ENCODE peak calls at places on chromosomes 13 and 19, in eight cellular contexts. L is epithelial cell of esophagus, X is heart right ventricle, P is osteoblast, U is heart left ventricle, N is lower lobe of right lung, Y is IMR-90, Z is left ventricle myocardium inferior. D is an unnamed sample.

GRCh38 chr13:97432232-97432916 is 1.6 kb upstream of the RAP2A start:
- DNase-seq in L (no peak), N (no peak), U (no peak), Y (no peak), P (no peak), X (no peak), Z (no peak), D (no peak)

GRCh38 chr19:43586346-43586745 is 9.6 kb downstream of the IRGQ start:
- DNase-seq in L (no peak), U (no peak), P (peak), Y (no peak), N (no peak), X (no peak), Z (no peak), D (no peak)

GRCh38 chr13:64934569-64935362 is 2295.4 kb downstream of the PCDH9 start:
- DNase-seq in Y (no peak), L (no peak), Z (no peak), U (no peak), X (no peak), N (no peak), P (no peak), D (no peak)

GRCh38 chr19:22634450-22634827 is 315 bp downstream of the ZNF492 start:
- DNase-seq in L (no peak), Z (no peak), P (no peak), X (peak), U (no peak), N (no peak), Y (no peak), D (no peak)

GRCh38 chr19:34345934-34346333 is 19.1 kb upstream of the GPI start:
- DNase-seq in U (no peak), Z (peak), Y (peak), N (peak), X (peak), P (peak), L (peak), D (no peak)

GRCh38 chr13:40974460-40975407 is 44.4 kb downstream of the ELF1 start:
- DNase-seq in X (no peak), N (no peak), Z (no peak), L (peak), U (no peak), P (no peak), Y (peak), D (peak)

GRCh38 chr19:45863840-45864628 is at the start of gene FOXA3:
- DNase-seq in Z (no peak), N (no peak), L (peak), X (peak), U (peak), Y (peak), P (peak), D (no peak)

GRCh38 chr19:45667620-45668341 is at the start of gene GIPR:
- DNase-seq in X (peak), L (peak), N (peak), P (peak), Z (peak), Y (peak), U (peak), D (no peak)

GRCh38 chr13:48156466-48156865 is 61.6 kb upstream of the MED4 start:
- DNase-seq in L (peak), Y (no peak), X (no peak), P (peak), Z (no peak), U (peak), N (no peak), D (no peak)

GRCh38 chr13:98523455-98524102 is 53.3 kb downstream of the STK24 start:
- DNase-seq in Z (no peak), L (no peak), Y (no peak), N (no peak), X (no peak), U (no peak), P (no peak), D (no peak)

GRCh38 chr13:89930861-89931260 is 1416.6 kb upstream of the MIR17HG start:
- DNase-seq in P (peak), U (no peak), X (no peak), N (no peak), Y (no peak), Z (no peak), L (no peak), D (no peak)

GRCh38 chr13:83890358-83890757 is 8.1 kb upstream of the SLITRK1 start:
- DNase-seq in P (no peak), U (no peak), Y (no peak), L (no peak), X (no peak), N (no peak), Z (no peak), D (no peak)

GRCh38 chr19:54426291-54426918 is 11.1 kb downstream of the TTYH1 start:
- DNase-seq in Z (no peak), P (peak), X (no peak), U (no peak), L (no peak), N (no peak), Y (no peak), D (no peak)

GRCh38 chr19:42433503-42434260 is 6.5 kb upstream of the LIPE start:
- DNase-seq in L (peak), P (no peak), U (peak), Z (peak), N (peak), Y (peak), X (peak), D (peak)

GRCh38 chr13:43792456-43792855 is 5.7 kb upstream of the ENOX1 start:
- DNase-seq in N (no peak), P (peak), X (no peak), Y (no peak), L (no peak), U (no peak), Z (no peak), D (no peak)

GRCh38 chr19:29308977-29309520 is 96.1 kb upstream of the UQCRFS1 start:
- DNase-seq in X (no peak), N (no peak), Z (no peak), P (no peak), L (no peak), Y (no peak), U (no peak), D (no peak)

GRCh38 chr13:68234278-68234677 is 1004.1 kb upstream of the PCDH9 start:
- DNase-seq in X (no peak), P (no peak), Z (no peak), N (no peak), L (peak), Y (no peak), U (no peak), D (no peak)

GRCh38 chr13:23979361-23980159 is 82.3 kb upstream of the C1QTNF9B start:
- DNase-seq in P (peak), Z (peak), L (peak), Y (peak), N (peak), U (peak), X (peak), D (no peak)

GRCh38 chr13:43368003-43368402 is 344.6 kb downstream of the DNAJC15 start:
- DNase-seq in N (no peak), X (no peak), U (no peak), P (peak), Z (no peak), L (no peak), Y (peak), D (no peak)

GRCh38 chr13:33524086-33524485 is 238.5 kb upstream of the STARD13 start:
- DNase-seq in X (no peak), U (no peak), N (no peak), L (no peak), P (peak), Z (no peak), Y (peak), D (no peak)

GRCh38 chr13:109160887-109161669 is 531.7 kb downstream of the MYO16 start:
- DNase-seq in U (no peak), N (no peak), L (peak), Y (no peak), Z (no peak), X (no peak), P (no peak), D (no peak)

GRCh38 chr19:872266-872951 is 12.9 kb downstream of the CFD start:
- DNase-seq in Y (peak), U (peak), Z (peak), P (peak), N (peak), L (peak), X (no peak), D (no peak)

GRCh38 chr13:25978961-25979360 is 72.9 kb downstream of the SHISA2 start:
- DNase-seq in Y (no peak), Z (no peak), L (no peak), P (no peak), U (no peak), N (no peak), X (no peak), D (no peak)

DNA sequence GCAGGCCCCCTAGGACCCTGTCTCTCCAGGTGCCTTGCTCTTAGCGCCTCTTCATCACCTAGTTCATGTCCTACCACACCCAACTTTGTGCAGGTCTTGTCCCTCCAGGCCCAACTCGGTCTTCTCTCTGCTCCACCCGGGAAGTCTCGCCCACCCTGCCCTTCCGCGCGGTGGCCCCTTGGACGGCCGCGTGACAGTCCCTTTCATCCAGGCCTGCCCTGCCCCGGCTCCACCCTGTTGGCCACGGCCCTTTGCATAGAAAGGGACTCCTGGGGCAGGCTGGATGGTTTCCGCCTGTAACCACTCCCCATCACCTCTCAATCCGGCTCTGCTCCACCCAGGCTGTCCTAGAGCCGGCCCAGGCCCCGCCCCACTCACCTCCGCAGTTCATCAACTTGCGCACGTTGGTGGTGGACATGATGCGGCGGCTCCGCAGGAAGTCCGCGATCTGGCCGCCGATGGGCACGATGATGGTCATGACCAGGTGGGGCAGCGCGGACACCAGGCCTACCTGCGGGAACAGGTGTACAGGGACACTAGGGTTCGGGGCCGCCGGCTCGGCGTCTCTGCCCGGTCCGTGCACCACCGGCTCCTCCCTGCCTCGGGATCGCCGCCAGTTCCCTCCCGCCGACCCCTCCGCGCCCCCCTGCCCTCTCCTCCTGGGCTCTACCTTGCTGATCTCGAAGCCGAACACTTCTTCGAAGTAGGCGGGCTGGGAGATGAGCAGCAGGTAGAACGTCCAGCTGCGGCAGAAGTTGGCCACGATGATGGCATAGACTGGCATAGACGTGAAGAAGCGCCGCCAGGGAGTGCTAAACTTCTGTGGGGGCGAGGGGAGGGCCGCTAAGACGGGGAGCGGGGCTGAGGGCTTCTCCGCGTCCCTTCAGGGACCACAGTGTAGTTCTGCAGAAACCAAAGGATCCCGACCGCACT is 7.2 kb downstream of the GFY start:
- DNase-seq in U (no peak), X (no peak), N (no peak), L (peak), Y (no peak), Z (no peak), P (peak), D (no peak)
- H3K4me3 ChIP-seq in U (no peak), X (no peak), N (no peak), L (no peak), Y (no peak), Z (no peak), P (no peak), D (no peak)

DNA sequence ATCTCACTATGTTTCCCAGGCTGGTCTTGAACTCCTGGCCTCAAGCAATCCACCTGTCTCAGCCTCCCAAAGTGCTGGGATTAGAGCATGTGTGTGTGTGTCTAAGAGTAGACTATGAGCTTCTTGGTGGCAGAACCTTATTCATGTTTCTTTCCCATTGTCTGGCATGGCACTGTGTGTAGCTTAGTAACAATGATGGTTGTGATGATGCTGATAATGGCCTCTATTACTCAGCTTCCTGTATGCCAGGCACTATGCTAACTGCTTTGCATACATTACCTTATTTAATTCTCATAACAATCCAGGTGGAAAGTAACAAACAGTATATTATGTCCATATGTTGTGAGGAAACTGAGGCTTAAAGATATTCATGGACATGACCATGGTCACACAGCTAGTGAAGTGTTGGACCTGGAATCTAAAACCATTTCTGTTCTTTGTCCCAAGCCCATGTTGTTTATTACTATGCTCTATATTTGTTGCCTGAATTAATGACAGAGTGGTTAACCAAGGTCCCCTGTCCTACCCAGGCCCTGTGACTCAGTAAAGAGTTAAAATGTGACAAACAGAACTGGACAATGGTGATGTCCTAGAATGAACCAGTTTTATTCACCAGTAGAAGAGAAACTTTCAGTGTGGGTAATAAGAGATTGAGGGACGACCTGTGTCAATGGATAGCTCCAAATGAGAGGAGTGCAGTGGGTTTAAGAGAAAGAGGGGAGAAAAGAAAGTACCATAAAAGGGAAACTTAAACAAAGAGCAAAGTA is 109.6 kb downstream of the KLF5 start:
- DNase-seq in P (no peak), Y (peak), X (no peak), U (no peak), N (no peak), L (peak), Z (no peak), D (no peak)
- TF ChIP-seq CTCF in P (no peak), Y (no peak), X (no peak), U (no peak), N (no peak), L (no peak), Z (no peak), D (no peak)

DNA sequence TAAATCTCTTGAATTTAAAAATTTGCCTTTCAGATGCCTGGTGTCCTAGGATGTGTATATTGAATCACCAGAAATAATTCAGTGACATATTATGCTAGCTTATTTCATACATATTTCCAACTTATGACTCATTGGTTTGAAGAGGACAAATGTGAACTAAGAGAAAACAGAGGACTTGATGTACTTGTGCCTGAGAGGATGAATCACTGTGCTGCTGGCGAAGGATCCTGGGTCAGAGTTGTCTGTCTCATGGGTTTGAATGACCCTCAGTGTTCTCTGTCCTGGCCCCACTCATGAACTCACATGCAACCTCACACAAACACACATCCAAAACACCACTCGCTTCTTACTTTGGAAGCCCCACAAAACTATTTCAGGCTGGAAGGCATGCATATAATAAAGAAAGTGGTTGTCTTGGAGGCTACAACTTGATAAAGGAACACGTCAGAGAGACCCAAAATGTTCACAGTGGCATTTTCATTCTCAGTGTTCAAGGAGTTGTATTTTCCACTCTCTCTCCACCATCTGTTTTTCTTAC is 129.0 kb upstream of the SPRY2 start:
- DNase-seq in U (peak), L (peak), Z (peak), X (peak), Y (peak), N (no peak), P (no peak), D (no peak)
- H3K4me3 ChIP-seq in U (no peak), L (no peak), Z (peak), X (no peak), Y (no peak), N (no peak), P (no peak), D (no peak)

GRCh38 chr19:3038214-3038613 is 9.1 kb upstream of the TLE2 start:
- DNase-seq in N (no peak), Z (no peak), P (no peak), L (no peak), Y (no peak), X (no peak), U (no peak), D (no peak)

GRCh38 chr19:3041756-3042517 is 12.9 kb upstream of the TLE2 start:
- DNase-seq in U (no peak), N (no peak), Y (no peak), X (no peak), L (no peak), Z (no peak), P (peak), D (no peak)

GRCh38 chr19:3039125-3039524 is 10.0 kb upstream of the TLE2 start:
- DNase-seq in Y (no peak), X (no peak), Z (no peak), U (no peak), P (no peak), N (no peak), L (no peak), D (no peak)

GRCh38 chr19:3041302-3041701 is 12.2 kb upstream of the TLE2 start:
- DNase-seq in P (peak), U (no peak), Y (no peak), L (no peak), Z (no peak), X (no peak), N (no peak), D (no peak)

GRCh38 chr19:3039641-3040077 is 10.6 kb upstream of the TLE2 start:
- DNase-seq in L (no peak), X (no peak), Z (no peak), P (no peak), Y (no peak), U (no peak), N (no peak), D (no peak)
- TF ChIP-seq CTCF in L (no peak), X (no peak), Z (no peak), P (no peak), Y (no peak), U (no peak), N (no peak), D (no peak)

DNA sequence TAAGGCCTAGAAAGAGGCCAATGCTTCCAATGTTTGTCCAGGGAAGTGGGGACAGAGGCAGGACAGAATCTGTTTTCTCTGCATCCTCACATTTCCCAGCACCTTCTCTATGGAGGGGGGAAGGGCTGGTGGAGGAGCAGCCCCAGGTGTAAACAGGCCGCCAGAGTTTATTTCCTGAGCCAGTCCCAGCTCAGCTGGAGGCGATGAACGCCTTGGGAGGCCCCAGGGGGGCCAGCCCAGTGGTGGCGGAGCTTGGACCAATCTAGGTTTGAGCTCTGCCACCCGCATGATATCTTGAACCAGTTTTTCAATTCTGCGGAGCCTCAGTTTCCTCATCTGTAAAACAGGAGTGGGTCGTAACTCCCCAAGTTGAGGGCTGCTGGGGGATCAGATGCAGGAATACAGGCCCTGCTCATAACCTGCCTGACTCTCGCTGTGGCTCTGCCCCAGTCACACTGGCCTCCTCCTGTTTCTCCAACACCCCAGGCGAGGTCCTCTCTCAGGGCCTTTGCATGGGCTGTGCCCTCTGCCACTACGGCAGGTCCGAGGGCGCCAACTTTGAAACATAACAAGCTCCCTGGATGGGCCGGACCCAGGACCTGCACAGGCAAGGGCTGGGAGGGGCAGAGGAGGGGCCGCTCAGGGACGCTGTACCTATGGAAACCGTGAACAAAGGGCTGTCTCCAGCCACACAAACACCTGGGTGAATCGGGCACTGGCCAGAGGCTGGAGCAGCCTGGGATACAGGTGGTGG is 1.1 kb downstream of the TNFAIP8L1 start:
- DNase-seq in Z (no peak), L (peak), Y (no peak), N (peak), P (peak), X (no peak), U (no peak), D (no peak)
- H3K4me3 ChIP-seq in Z (peak), L (peak), Y (peak), N (peak), P (peak), X (peak), U (peak), D (peak)

DNA sequence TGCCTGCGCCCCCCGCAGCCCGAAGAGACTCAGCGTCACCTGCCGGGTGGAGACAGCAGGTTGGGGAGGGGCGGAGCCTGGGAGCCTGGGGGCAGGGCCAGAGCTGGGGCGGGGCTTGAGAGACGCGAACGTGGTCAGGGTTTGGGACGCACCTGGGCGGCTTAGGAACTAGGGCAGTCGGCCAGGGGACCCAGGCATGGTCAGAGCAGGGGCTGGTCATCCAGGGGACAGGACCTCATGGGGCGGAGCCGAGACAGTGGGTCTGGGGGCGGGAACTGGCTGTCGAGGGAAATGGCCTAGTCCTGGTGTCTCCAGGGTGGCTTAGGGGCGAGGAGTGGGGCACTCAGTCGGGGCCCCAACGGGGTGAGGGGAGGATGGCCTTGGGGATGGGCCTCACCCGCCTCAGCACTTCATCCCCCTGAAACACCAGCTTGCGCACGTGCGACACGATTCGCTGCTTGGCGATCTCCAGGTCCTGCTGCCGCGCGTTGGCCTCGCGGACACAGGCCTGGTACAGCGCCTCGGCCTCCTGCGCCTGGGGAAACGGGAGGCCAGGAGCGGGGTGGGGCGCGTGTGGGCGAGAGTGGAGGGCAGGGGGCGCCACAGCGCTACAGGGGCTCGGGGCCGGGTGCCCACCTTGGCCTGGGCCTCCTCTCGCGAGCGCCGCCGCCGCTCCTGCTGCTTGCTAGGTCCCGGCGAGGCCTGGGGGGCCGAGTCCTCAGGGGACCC is 5.8 kb downstream of the GMIP start:
- DNase-seq in L (no peak), Y (no peak), X (no peak), U (no peak), N (no peak), P (no peak), Z (no peak), D (no peak)
- TF ChIP-seq CTCF in L (no peak), Y (no peak), X (no peak), U (no peak), N (no peak), P (no peak), Z (no peak), D (no peak)

GRCh38 chr19:9010693-9011092 is 484 bp upstream of the MUC16 start:
- DNase-seq in Y (no peak), N (no peak), L (no peak), P (peak), U (no peak), Z (no peak), X (no peak), D (no peak)
- H3K4me3 ChIP-seq in Y (no peak), N (no peak), L (no peak), P (no peak), U (no peak), Z (no peak), X (no peak), D (no peak)

D was measured in epithelial cell of proximal tubule.